ENCODE peak calls at places on chromosomes 16 and 17, in seven cellular contexts. F is Peyer's patch, P is mammary epithelial cell, Q is lung, T is fibroblast of lung, Y is osteoblast, R is neural progenitor cell. D is an unnamed sample.

GRCh38 chr16:75043175-75043937 is 44.5 kb downstream of the ZNRF1 start:
- DNase-seq in P (no peak), T (peak; percentile 50), R (no peak), Q (no peak), Y (no peak), F (no peak), D (no peak)

GRCh38 chr16:59392911-59393310 is 658.8 kb upstream of the GOT2 start:
- DNase-seq in Q (no peak), R (no peak), P (no peak), F (no peak), T (peak; percentile 85), Y (no peak), D (no peak)

GRCh38 chr16:52376677-52377300 is 170.2 kb downstream of the TOX3 start:
- DNase-seq in F (no peak), T (no peak), Y (no peak), P (no peak), Q (no peak), R (no peak), D (no peak)

GRCh38 chr17:8338806-8339205 is 834 bp upstream of the ODF4 start:
- DNase-seq in P (no peak), Q (no peak), T (no peak), F (no peak), Y (no peak), R (peak; percentile 28), D (no peak)

GRCh38 chr16:1908081-1908633 is 10.1 kb downstream of the HS3ST6 start:
- DNase-seq in R (peak; percentile 5), Y (peak; percentile 68), Q (no peak), P (no peak), T (no peak), F (no peak), D (no peak)

GRCh38 chr16:13463619-13464018 is 456.3 kb upstream of the ERCC4 start:
- DNase-seq in Y (no peak), T (no peak), R (no peak), F (no peak), Q (no peak), P (no peak), D (no peak)

GRCh38 chr16:12362482-12363458 is 386.2 kb downstream of the SNX29 start:
- DNase-seq in Y (peak; percentile 81), T (peak; percentile 46), Q (no peak), F (no peak), P (no peak), R (no peak), D (no peak)

GRCh38 chr16:1401061-1401757 is 13.3 kb downstream of the UNKL start:
- DNase-seq in R (no peak), Y (no peak), Q (no peak), F (no peak), P (no peak), T (no peak), D (no peak)

GRCh38 chr17:29194669-29195068 is 14.5 kb upstream of the MYO18A start:
- DNase-seq in R (no peak), T (no peak), Q (no peak), Y (no peak), F (no peak), P (no peak), D (no peak)

GRCh38 chr16:11666108-11667055 is 1.9 kb upstream of the SNN start:
- DNase-seq in F (no peak), T (no peak), Y (peak; percentile 81), Q (no peak), P (peak; percentile 70), R (no peak), D (peak; percentile 45)

GRCh38 chr16:56609463-56609921 is 1.1 kb downstream of the MT2A start:
- DNase-seq in Q (peak; percentile 83), P (peak; percentile 85), T (peak; percentile 85), Y (peak; percentile 86), F (peak; percentile 55), R (peak; percentile 29), D (peak; percentile 62)

GRCh38 chr16:66304151-66304550 is 62.3 kb upstream of the CDH5 start:
- DNase-seq in F (no peak), R (no peak), Y (no peak), Q (no peak), T (no peak), P (no peak), D (peak; percentile 37)

GRCh38 chr17:13601317-13601775 is 383 bp downstream of the HS3ST3A1 start:
- DNase-seq in P (no peak), Y (peak; percentile 54), Q (no peak), R (peak; percentile 67), F (no peak), T (no peak), D (peak; percentile 69)

GRCh38 chr17:72683506-72684404 is 408.7 kb downstream of the SLC39A11 start:
- DNase-seq in P (peak; percentile 95), R (no peak), Q (peak; percentile 51), T (peak; percentile 95), F (peak; percentile 55), Y (peak; percentile 96), D (no peak)

GRCh38 chr17:6551909-6552768 is 4.2 kb downstream of the PITPNM3 start:
- DNase-seq in T (no peak), R (no peak), F (peak; percentile 69), Y (no peak), P (peak; percentile 80), Q (peak; percentile 86), D (peak; percentile 86)

GRCh38 chr16:6020162-6020980 is 922.8 kb upstream of the EEF2KMT start:
- DNase-seq in F (no peak), T (peak; percentile 12), Y (no peak), R (peak; percentile 40), P (no peak), Q (no peak), D (no peak)

GRCh38 chr16:84599528-84600202 is 18.2 kb downstream of the COTL1 start:
- DNase-seq in P (peak; percentile 16), R (peak; percentile 92), T (peak; percentile 81), F (no peak), Q (peak; percentile 64), Y (peak; percentile 92), D (peak; percentile 83)

GRCh38 chr17:42598905-42599304 is 10.3 kb downstream of the RETREG3 start:
- DNase-seq in Q (no peak), Y (peak; percentile 69), R (no peak), T (no peak), F (no peak), P (no peak), D (no peak)

DNA sequence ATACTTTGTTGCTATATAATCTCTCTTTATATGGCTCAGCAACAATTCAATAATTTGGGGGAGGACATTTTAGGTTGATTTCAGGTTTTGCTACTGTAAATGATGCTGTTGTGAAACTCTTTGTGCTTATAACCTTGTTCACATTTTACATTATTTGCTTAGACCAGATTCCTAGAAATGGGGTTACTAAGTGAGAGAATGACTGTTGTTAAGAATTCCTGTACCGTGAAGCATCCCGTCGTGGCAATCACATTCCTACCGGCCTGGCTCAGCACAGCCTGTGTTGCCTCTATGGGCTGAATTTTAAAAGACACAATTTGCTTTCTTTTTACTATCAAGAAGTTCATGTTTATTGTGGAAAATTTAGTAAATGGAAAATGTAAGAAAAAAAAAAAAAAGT is 31.4 kb downstream of the B9D1 start:
- DNase-seq in R (no peak), P (no peak), Y (peak; percentile 99), Q (no peak), F (no peak), T (peak; percentile 93), D (no peak)
- H3K27ac ChIP-seq in R (no peak overlapping the region), P (no peak overlapping the region), Y (peak overlapping the region; percentile 72), Q (no peak overlapping the region), F (no peak overlapping the region), T (peak overlapping the region; percentile 74), D (no peak overlapping the region)

GRCh38 chr16:81494888-81495287 is 50.3 kb downstream of the CMIP start:
- DNase-seq in R (no peak), P (no peak), Y (peak; percentile 68), Q (no peak), T (no peak), F (no peak), D (no peak)

GRCh38 chr16:81493755-81494433 is 49.3 kb downstream of the CMIP start:
- DNase-seq in T (peak; percentile 86), F (peak; percentile 90), Q (no peak), R (no peak), Y (peak; percentile 96), P (peak; percentile 97), D (peak; percentile 95)

GRCh38 chr16:81494434-81494806 is 49.8 kb downstream of the CMIP start:
- DNase-seq in P (no peak), Y (peak; percentile 17), T (no peak), Q (no peak), R (no peak), F (no peak), D (peak; percentile 61)

GRCh38 chr16:81496742-81497141 is 52.1 kb downstream of the CMIP start:
- DNase-seq in Y (peak; percentile 22), T (no peak), R (no peak), F (no peak), Q (no peak), P (no peak), D (peak; percentile 67)

DNA sequence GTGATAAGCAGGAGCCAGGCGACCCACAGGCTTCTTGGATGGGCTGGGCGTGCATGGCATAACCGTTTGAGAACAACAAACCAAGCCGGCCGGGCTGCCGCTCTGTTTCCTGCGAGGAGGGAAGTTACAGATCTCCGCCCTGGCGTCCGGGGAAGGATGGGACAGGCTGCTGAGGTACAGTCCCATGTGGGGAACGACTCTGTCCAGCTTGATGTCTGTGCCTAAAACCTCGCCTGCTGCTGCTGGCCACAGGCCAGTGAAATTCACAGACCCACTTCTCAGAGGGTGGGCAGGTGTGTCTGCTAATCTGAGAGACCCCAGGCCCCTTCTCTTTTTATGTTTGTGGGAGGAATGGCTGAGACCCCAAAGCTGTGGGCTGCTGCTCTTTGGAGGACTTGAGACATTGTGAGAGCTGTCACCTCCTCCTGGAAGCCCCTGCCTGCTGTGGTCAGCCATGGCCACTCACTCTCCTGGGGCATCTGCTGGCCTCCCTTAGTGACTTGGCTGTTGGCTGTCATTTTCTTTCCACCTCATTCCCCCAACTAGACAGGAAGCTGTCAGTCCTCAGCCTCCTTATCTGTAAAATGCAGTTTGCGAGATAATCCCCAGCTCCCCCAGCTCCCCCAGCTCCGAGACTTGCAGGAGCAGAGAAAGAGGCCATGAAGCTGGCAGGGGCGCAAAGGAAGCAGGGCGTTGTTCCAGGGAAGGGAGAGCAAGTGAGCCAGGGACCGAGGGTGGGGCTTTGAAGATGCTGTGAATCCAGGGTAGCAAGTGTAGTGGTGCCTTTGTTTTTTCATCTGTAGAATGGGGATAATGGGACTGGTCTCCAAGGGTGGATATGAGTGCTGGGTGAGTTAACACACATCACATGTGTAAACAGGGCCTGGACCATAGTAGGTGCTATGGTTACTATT is 51.0 kb downstream of the CMIP start:
- DNase-seq in R (no peak), Q (no peak), F (no peak), T (no peak), P (no peak), Y (peak; percentile 32), D (peak; percentile 81)
- TF ChIP-seq CTCF in R (no peak), Q (no peak), F (no peak), T (no peak), P (no peak), Y (no peak), D (no peak)

GRCh38 chr16:27520982-27521673 is 28.6 kb downstream of the GTF3C1 start:
- DNase-seq in Q (no peak), Y (no peak), P (no peak), R (no peak), T (peak; percentile 56), F (no peak), D (no peak)
- H3K4me1 ChIP-seq in Q (peaks cover 3% of the 10 kb centered on the region), Y (no peaks in the 10 kb centered on the region), P (no peaks in the 10 kb centered on the region), R (no peaks in the 10 kb centered on the region), T (no peaks in the 10 kb centered on the region), F (no peaks in the 10 kb centered on the region), D (no peaks in the 10 kb centered on the region)

DNA sequence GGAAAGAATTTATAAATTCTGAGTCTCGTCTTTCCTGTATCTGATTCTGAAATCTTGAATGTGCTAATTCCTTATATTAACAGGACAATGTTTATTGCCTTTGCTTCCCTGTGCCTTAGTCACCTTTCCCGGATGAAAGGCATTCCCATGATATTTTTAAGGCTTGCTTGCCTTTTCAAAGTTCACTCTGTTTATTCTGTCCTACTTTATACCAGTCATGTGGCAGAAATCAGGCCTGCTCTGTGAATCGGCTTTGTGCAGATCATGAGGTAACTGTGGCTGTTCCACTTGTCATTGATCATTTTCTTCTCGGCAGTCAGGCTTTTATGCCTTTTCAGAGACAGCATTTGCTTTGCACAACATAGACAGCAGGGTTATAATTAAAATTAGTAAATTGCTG is 28.8 kb upstream of the ABCC11 start:
- DNase-seq in Q (no peak), F (no peak), P (no peak), T (peak; percentile 76), Y (no peak), R (no peak), D (no peak)
- H3K27ac ChIP-seq in Q (peak overlapping the region; percentile 21), F (peak overlapping the region; percentile 11), P (no peak overlapping the region), T (no peak overlapping the region), Y (no peak overlapping the region), R (no peak overlapping the region), D (no peak overlapping the region)

D was measured in kidney.